ENCODE peak calls at places on chromosomes 11 and 22, in six cellular contexts. M is IMR-90, V is fibroblast of lung, R is upper lobe of right lung, E is transverse colon, G is thyroid gland. F is an unnamed sample. For H3K36me3, the result is how much of the 10 kb centered on the place peaks cover.

GRCh38 chr11:85898456-85898855 is 43.3 kb downstream of the CCDC83 start:
- DNase-seq in E (no peak), V (no peak), G (no peak), M (peak), R (no peak), F (no peak)

GRCh38 chr11:1157645-1158591 is at the start of gene MUC5AC:
- DNase-seq in V (no peak), M (no peak), E (no peak), G (no peak), R (peak), F (no peak)

GRCh38 chr11:43639224-43639623 is 41.3 kb upstream of the HSD17B12 start:
- DNase-seq in M (no peak), G (no peak), V (no peak), R (no peak), E (no peak), F (no peak)

GRCh38 chr11:86360775-86361395 is 13.8 kb upstream of the CCDC81 start:
- DNase-seq in M (peak), V (peak), G (no peak), E (no peak), R (no peak), F (peak)

GRCh38 chr22:44975444-44976262 is 34.2 kb downstream of the PHF21B start:
- DNase-seq in E (peak), G (peak), V (peak), M (peak), R (peak), F (peak)

GRCh38 chr22:19799322-19800190 is 39.0 kb downstream of the TBX1 start:
- DNase-seq in E (no peak), G (peak), M (peak), R (no peak), V (peak), F (peak)

GRCh38 chr11:104570088-104570701 is 328.1 kb downstream of the CASP12 start:
- DNase-seq in M (no peak), R (no peak), G (no peak), E (no peak), V (peak), F (no peak)

GRCh38 chr11:119356349-119357031 is 10.0 kb upstream of the MFRP start:
- DNase-seq in M (peak), G (peak), E (peak), V (peak), R (peak), F (peak)

GRCh38 chr11:124194696-124195418 is 11.7 kb downstream of the OR10D3 start:
- DNase-seq in M (peak), G (peak), R (no peak), E (peak), V (peak), F (peak)

GRCh38 chr11:134333312-134333711 is 1.5 kb downstream of the GLB1L2 start:
- DNase-seq in E (no peak), G (no peak), V (no peak), R (no peak), M (no peak), F (no peak)

GRCh38 chr11:102280237-102280833 is 36.9 kb upstream of the BIRC3 start:
- DNase-seq in M (no peak), R (no peak), V (no peak), E (peak), G (no peak), F (peak)

GRCh38 chr11:102284008-102284407 is 33.3 kb upstream of the BIRC3 start:
- DNase-seq in M (no peak), E (no peak), G (no peak), V (no peak), R (no peak), F (no peak)

GRCh38 chr11:102276302-102277182 is 40.7 kb upstream of the BIRC3 start:
- DNase-seq in V (peak), M (peak), G (no peak), R (no peak), E (no peak), F (no peak)

GRCh38 chr11:102283088-102283487 is 34.2 kb upstream of the BIRC3 start:
- DNase-seq in R (no peak), M (peak), G (no peak), E (no peak), V (peak), F (no peak)

DNA sequence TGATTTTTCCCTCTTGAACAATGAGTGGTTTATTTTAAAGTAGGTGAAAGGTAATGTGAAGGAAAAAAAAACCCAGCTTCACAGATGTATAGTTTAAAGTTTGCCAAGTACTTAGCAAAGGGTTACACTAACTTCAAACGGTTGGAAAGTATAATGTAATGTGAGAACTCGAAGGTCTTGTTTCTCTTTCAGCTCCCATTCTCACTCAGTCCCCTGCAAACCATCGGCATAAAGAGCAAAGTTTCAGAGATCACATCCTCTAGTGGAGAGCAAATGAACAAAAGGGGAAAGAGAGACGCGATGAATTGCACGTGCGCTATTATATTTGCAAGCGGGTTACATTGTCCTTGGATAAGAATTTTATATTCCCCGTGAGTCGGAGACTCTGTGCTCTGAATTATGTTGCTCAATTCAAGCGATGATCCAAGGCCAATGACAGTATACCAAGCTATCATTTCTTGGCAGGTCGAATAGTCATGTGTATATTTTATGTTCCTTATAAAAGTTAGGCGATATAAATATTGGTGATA is 37.6 kb upstream of the BIRC3 start:
- DNase-seq in G (no peak), R (no peak), E (peak), M (peak), V (peak), F (peak)
- TF ChIP-seq CTCF in G (no peak), R (peak), E (no peak), M (peak), V (peak), F (no peak)

DNA sequence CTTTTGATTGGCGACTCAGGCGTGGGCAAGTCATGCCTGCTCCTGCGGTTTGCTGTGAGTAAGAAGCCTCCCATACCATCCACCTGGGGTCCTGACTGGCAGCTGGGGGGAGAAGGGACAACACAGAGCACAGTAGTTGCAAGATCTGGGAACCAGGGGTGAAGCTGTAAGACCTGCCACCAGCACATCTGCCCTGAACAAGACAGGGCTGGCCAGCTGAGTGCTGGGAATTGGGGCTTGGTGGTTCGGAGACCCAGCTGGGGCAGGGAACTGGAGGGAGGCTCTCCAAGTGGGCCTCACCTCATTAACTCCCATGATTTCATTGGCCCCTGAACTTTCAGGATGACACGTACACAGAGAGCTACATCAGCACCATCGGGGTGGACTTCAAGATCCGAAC is 3.4 kb downstream of the RAB1B start:
- DNase-seq in M (no peak), E (no peak), R (no peak), V (no peak), G (no peak), F (no peak)
- H3K36me3 ChIP-seq in M (half or more), E (under half), R (under half), V (under half), G (under half), F (under half)

GRCh38 chr11:32430586-32431357 is 4.6 kb downstream of the WT1 start:
- DNase-seq in R (no peak), G (no peak), M (no peak), E (no peak), V (no peak), F (peak)
- TF ChIP-seq CTCF in R (no peak), G (no peak), M (no peak), E (peak), V (no peak), F (peak)

GRCh38 chr11:70339066-70339465 is 59.3 kb upstream of the CTTN start:
- DNase-seq in R (no peak), M (no peak), E (no peak), V (no peak), G (no peak), F (no peak)
- H3K36me3 ChIP-seq in R (half or more), M (half or more), E (under half), V (under half), G (under half), F (half or more)

F was measured in GM23338.